ENCODE peak calls at places on chromosomes 1 and 21, in five cellular contexts. K is LoVo, E is amygdala, I is left ventricle myocardium superior, A is skeletal muscle cell. Y is an unnamed sample.

GRCh38 chr1:234706199-234706598 is 96.2 kb upstream of the IRF2BP2 start:
- DNase-seq in K (no peak), E (no peak), I (no peak), A (no peak), Y (no peak)

GRCh38 chr1:202165942-202166843 is 5.8 kb upstream of the PTPN7 start:
- DNase-seq in K (no peak), E (no peak), I (no peak), A (no peak), Y (no peak)

GRCh38 chr1:36085686-36086526 is 2.0 kb downstream of the TEKT2 start:
- DNase-seq in K (no peak), E (no peak), I (no peak), A (no peak), Y (peak)

GRCh38 chr21:34022557-34023335 is 50.6 kb upstream of the MRPS6 start:
- DNase-seq in K (peak), E (no peak), I (no peak), A (no peak), Y (no peak)

GRCh38 chr1:41533731-41534080 is 49.2 kb upstream of the EDN2 start:
- DNase-seq in K (no peak), E (no peak), I (peak), A (no peak), Y (no peak)

GRCh38 chr1:99590578-99591209 is 55.2 kb upstream of the PALMD start:
- DNase-seq in K (no peak), E (peak), I (peak), A (peak), Y (no peak)

GRCh38 chr1:206472886-206473285 is 2.6 kb downstream of the IKBKE start:
- DNase-seq in K (no peak), E (no peak), I (no peak), A (no peak), Y (no peak)

GRCh38 chr1:15618685-15619525 is 1.6 kb downstream of the DDI2 start:
- DNase-seq in K (peak), E (no peak), I (no peak), A (no peak), Y (no peak)

GRCh38 chr21:35139382-35139715 is 90.2 kb upstream of the RUNX1 start:
- DNase-seq in K (no peak), E (no peak), I (no peak), A (no peak), Y (no peak)

GRCh38 chr1:67482733-67483482 is 52.7 kb upstream of the SERBP1 start:
- DNase-seq in K (no peak), E (no peak), I (no peak), A (no peak), Y (no peak)

GRCh38 chr1:113931456-113931855 is 2.3 kb downstream of the HIPK1 start:
- DNase-seq in K (peak), E (no peak), I (no peak), A (no peak), Y (no peak)

GRCh38 chr1:112558634-112559033 is 49.9 kb downstream of the WNT2B start:
- DNase-seq in K (no peak), E (no peak), I (no peak), A (no peak), Y (no peak)

GRCh38 chr1:178739285-178740045 is 14.4 kb downstream of the RALGPS2 start:
- DNase-seq in K (no peak), E (no peak), I (no peak), A (no peak), Y (no peak)

GRCh38 chr1:168430348-168430747 is 113.4 kb downstream of the XCL2 start:
- DNase-seq in K (no peak), E (no peak), I (peak), A (no peak), Y (no peak)

GRCh38 chr1:157849229-157849875 is 7.7 kb upstream of the CD5L start:
- DNase-seq in K (no peak), E (no peak), I (no peak), A (no peak), Y (no peak)

GRCh38 chr1:153946622-153947246 is at the start of gene DENND4B:
- DNase-seq in K (peak), E (peak), I (peak), A (no peak), Y (peak)

GRCh38 chr1:57270926-57271698 is 152.7 kb downstream of the DAB1 start:
- DNase-seq in K (no peak), E (no peak), I (no peak), A (no peak), Y (no peak)

GRCh38 chr1:11178021-11179015 is 10.8 kb upstream of the ANGPTL7 start:
- DNase-seq in K (no peak), E (no peak), I (peak), A (no peak), Y (no peak)

GRCh38 chr1:41682845-41683630 is 198.6 kb upstream of the EDN2 start:
- DNase-seq in K (no peak), E (no peak), I (no peak), A (peak), Y (no peak)

GRCh38 chr1:244319283-244320132 is 132.2 kb downstream of the ADSS2 start:
- DNase-seq in K (no peak), E (no peak), I (no peak), A (peak), Y (no peak)